ENCODE peak calls at places on chromosome 3, in four cellular contexts. F, R, V and Q are unnamed samples.

GRCh38 chr3:159232966-159233365 is 431.1 kb downstream of the MFSD1 start:
- DNase-seq in F (no peak), R (no peak), V (no peak), Q (no peak)

GRCh38 chr3:64440498-64440897 is 215.2 kb upstream of the PRICKLE2 start:
- DNase-seq in F (no peak), R (no peak), V (no peak), Q (no peak)

GRCh38 chr3:143040264-143040879 is 39.0 kb downstream of the U2SURP start:
- DNase-seq in F (no peak), R (no peak), V (no peak), Q (no peak)

GRCh38 chr3:188154758-188155574 is 1.0 kb downstream of the LPP start:
- DNase-seq in F (no peak), R (no peak), V (no peak), Q (no peak)

GRCh38 chr3:113948015-113948917 is 453 bp downstream of the ZDHHC23 start:
- DNase-seq in F (no peak), R (no peak), V (peak), Q (peak)

GRCh38 chr3:177835917-177836316 is 638.6 kb upstream of the TBL1XR1 start:
- DNase-seq in F (no peak), R (no peak), V (no peak), Q (no peak)

GRCh38 chr3:78337801-78338211 is 1297.9 kb downstream of the ROBO2 start:
- DNase-seq in F (no peak), R (no peak), V (no peak), Q (no peak)

GRCh38 chr3:168988867-168989266 is 674.6 kb downstream of the MECOM start:
- DNase-seq in F (no peak), R (no peak), V (peak), Q (no peak)

GRCh38 chr3:122397136-122397645 is 13.2 kb downstream of the FAM162A start:
- DNase-seq in F (no peak), R (no peak), V (no peak), Q (no peak)

GRCh38 chr3:105351821-105352220 is 14.9 kb upstream of the ALCAM start:
- DNase-seq in F (no peak), R (no peak), V (no peak), Q (no peak)

GRCh38 chr3:172291650-172292049 is 156.6 kb downstream of the GHSR start:
- DNase-seq in F (no peak), R (no peak), V (no peak), Q (no peak)

DNA sequence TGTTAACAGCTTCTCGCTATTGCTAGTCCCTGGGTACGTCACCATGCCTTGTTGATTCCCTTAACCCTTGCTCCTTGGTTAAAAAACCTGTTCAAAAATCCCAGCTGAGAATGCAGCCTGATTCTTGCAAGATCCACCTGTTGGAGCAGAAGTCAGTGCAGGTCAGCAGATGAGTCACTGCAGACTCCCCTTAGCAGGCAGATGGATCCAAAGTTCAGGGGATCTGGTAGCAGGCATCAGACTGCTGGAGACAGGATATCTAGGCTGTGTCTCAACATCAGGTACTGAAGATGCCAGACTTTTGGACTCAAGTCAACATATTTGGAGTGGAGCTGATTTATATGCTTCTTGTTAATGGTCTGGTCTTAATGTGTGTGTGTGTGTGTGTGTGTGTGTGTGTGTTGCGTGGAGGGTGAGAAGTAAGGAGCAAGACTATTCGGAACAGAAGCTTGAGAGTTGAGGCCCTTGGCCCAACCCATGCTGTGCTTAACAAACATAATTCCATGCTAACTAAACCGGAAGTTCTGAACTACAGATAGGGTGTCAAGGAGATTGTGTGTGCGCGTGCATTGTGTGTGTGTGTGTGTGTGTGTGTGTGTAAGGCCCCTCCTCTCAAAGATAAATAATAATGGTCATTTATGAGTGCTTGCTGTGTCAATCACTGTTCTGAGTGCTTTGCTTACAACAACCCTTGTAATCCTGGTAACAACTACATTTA is 1.1 kb upstream of the C3orf52 start:
- DNase-seq in F (no peak), R (no peak), V (peak), Q (no peak)
- TF ChIP-seq TARDBP in F (no peak), R (no peak), V (no peak), Q (no peak)

DNA sequence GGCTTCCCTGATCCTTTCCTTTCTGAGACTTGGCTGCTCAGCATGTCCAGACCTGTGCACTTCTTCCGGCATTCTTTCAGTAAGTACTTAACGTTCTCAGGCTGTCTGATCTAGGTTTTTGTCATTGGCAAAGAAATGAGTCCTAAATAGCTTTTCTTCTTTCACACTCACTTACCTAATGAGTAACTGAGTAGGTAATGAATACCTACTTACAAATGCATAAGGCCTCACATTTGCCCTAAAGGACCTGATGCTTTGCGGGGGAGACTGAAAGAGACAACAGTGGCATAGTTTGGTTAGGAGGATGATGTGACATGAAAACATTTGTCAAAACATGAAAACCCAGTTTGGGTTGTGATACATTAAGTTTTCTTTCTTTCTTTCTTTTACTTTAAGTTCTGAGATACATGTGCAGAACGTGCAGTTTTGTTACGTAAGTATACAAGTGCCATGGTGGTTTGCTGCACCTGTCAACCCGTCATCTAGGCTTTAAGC is 516.7 kb upstream of the CFAP20DC start:
- DNase-seq in F (no peak), R (peak), V (no peak), Q (no peak)
- TF ChIP-seq SP1 in F (no peak), R (no peak), V (no peak), Q (no peak)

DNA sequence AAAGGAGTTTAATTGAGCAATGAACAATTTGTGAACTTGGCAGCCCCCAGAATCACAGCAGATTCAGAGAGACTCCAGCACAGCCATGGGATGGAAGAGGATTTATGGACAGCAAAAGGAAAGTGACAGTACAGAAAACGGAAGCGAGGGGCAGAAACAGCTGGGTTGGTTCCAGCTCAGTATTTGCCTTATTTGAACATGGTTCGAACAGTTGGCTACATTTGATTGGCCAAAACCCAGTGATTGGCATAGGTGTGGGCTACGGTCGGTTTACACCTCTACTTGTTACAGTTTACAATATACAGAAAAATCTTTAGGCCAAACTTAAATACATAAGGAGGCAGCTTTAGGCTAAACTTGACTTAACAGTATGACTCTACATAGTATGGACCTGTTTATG is 9.7 kb upstream of the MAP3K13 start:
- DNase-seq in F (no peak), R (no peak), V (no peak), Q (no peak)
- TF ChIP-seq TARDBP in F (no peak), R (no peak), V (no peak), Q (no peak)

GRCh38 chr3:133948131-133948810 is 52.6 kb upstream of the RAB6B start:
- DNase-seq in F (no peak), R (no peak), V (no peak), Q (no peak)
- TF ChIP-seq SP1 in F (no peak), R (no peak), V (no peak), Q (no peak)

GRCh38 chr3:166274342-166274741 is 437.1 kb upstream of the BCHE start:
- DNase-seq in F (no peak), R (no peak), V (no peak), Q (no peak)
- TF ChIP-seq TARDBP in F (no peak), R (no peak), V (no peak), Q (no peak)

DNA sequence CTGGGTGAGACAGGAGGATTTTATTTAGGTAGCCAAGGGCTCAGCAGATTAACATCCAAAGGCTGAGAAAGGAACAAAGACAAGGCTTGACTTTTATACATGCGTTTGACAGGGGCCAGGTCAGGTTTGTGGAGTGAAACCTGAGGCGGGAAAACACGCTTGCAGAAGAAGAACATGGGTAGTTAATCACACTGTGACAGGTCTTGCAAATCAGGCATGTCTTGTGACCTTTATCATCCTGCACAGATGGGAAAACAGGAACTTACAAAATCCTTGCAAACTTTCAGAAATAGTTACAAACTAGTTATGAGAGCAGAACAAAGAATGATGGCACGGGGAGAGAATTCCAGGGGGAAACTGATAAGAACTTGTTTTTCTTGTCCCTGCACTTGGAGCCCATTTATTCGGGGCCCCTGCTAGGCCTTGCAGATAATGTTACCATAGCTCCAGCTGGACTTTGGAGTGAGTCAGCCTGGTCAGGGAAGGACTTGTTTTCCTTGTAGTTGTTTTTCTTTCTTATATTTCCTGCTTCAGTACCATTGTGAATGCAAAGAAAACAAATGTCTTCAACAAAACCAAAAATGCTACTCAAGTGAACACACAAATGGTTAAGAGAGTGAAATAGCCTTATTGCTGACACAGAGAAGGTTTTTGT is 965.9 kb upstream of the ROBO1 start:
- DNase-seq in F (peak), R (no peak), V (peak), Q (peak)
- TF ChIP-seq SP1 in F (no peak), R (no peak), V (no peak), Q (no peak)